ENCODE peak calls at places on chromosome 19, in six cellular contexts. Z is WTC11, V is upper lobe of right lung, L is BE2C, E is foreskin fibroblast, G is GM06990. U is an unnamed sample.

GRCh38 chr19:18594096-18594823 is 5.7 kb downstream of the REX1BD start:
- DNase-seq in Z (peak), V (peak), L (peak), E (peak), G (peak), U (peak)

GRCh38 chr19:40223135-40223822 is 3.2 kb downstream of the CCNP start:
- DNase-seq in Z (peak), V (no peak), L (no peak), E (no peak), G (no peak), U (no peak)

GRCh38 chr19:610071-610800 is 20.6 kb downstream of the HCN2 start:
- DNase-seq in Z (no peak), V (no peak), L (no peak), E (no peak), G (peak), U (no peak)

GRCh38 chr19:29666634-29667389 is 1.6 kb downstream of the PLEKHF1 start:
- DNase-seq in Z (peak), V (peak), L (no peak), E (peak), G (no peak), U (peak)

GRCh38 chr19:13099073-13099999 is 3.3 kb downstream of the LYL1 start:
- DNase-seq in Z (peak), V (peak), L (no peak), E (peak), G (peak), U (peak)

GRCh38 chr19:58204566-58204965 is 21.7 kb downstream of the ZNF274 start:
- DNase-seq in Z (no peak), V (no peak), L (no peak), E (no peak), G (no peak), U (no peak)

GRCh38 chr19:47258434-47258833 is 2.1 kb downstream of the CCDC9 start:
- DNase-seq in Z (no peak), V (no peak), L (no peak), E (no peak), G (no peak), U (no peak)

GRCh38 chr19:13885826-13886365 is 9.0 kb downstream of the NANOS3 start:
- DNase-seq in Z (no peak), V (no peak), L (no peak), E (no peak), G (no peak), U (no peak)

GRCh38 chr19:46959962-46960556 is 59.6 kb upstream of the NPAS1 start:
- DNase-seq in Z (no peak), V (no peak), L (no peak), E (no peak), G (no peak), U (no peak)

GRCh38 chr19:52296773-52297600 is at the start of gene ZNF480:
- DNase-seq in Z (peak), V (peak), L (peak), E (peak), G (peak), U (peak)

GRCh38 chr19:3857449-3858003 is 11.3 kb downstream of the ZFR2 start:
- DNase-seq in Z (no peak), V (no peak), L (peak), E (no peak), G (peak), U (no peak)

GRCh38 chr19:35618857-35619256 is 6.3 kb downstream of the HAUS5 start:
- DNase-seq in Z (peak), V (no peak), L (no peak), E (no peak), G (no peak), U (no peak)
- TF ChIP-seq CTCF in Z (no peak), V (no peak), L (peak), E (no peak), G (no peak), U (no peak)

DNA sequence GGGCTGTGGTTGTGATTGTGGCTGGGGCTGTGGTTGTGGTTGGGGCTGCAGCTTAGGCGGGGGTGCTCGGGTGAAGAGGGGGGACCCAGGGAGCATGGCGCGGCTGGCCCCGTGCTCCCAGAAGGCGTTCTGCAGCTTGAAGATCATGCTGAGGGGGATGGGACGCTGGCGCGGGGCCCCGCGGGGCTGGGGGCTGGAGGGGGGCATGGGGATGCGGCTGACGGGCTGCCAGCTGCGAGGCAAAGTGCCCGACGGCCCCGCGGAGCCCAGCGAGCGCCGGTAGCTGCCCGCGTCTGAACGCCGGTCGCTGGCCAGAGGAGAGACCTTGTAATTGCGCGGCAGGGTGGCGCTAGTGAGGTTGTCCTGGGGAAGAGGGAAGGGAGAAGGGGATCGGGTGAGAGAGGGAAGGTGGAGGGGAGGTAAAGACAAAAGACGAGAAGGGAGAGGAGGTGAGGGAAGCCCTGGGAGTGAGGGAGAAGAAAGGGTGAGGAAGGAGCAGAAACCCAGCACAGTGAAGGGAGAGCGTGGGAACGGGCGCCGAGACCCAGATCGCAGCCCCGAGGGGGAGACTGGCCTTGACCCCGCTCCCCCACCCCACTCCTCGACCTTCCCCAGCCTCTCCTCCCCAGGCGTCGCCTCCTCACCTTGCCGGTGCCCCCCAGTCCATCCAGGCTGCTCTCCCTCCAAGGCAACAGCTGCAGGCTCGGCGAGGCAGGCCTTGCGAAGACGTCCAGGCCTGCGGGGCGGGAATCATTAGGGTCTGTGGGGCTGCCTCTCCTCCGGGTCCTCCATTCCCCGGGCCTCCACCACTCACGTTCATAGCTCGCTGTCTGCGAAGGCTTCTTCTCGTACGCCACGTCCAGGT is 9.1 kb downstream of the PPP1R13L start:
- DNase-seq in Z (peak), V (no peak), L (no peak), E (no peak), G (no peak), U (peak)
- TF ChIP-seq CTCF in Z (no peak), V (no peak), L (no peak), E (no peak), G (no peak), U (no peak)

GRCh38 chr19:2253106-2254051 is 2.8 kb downstream of the JSRP1 start:
- DNase-seq in Z (peak), V (no peak), L (peak), E (no peak), G (no peak), U (peak)
- TF ChIP-seq CTCF in Z (peak), V (no peak), L (peak), E (no peak), G (peak), U (no peak)

GRCh38 chr19:6712692-6713670 is 7.5 kb downstream of the C3 start:
- DNase-seq in Z (no peak), V (no peak), L (no peak), E (no peak), G (no peak), U (no peak)
- TF ChIP-seq CTCF in Z (no peak), V (no peak), L (no peak), E (no peak), G (no peak), U (no peak)